ENCODE peak calls at places on chromosome 14, in ten cellular contexts. R is brain microvascular endothelial cell, M is GM12865, V is BJ, I is kidney epithelial cell, Y is GM20000, A is fibroblast of lung, J is mammary epithelial cell, S is astrocyte of the spinal cord, B is GM23338. P is an unnamed sample.

GRCh38 chr14:28742171-28742846 is 24.3 kb upstream of the FOXG1 start:
- DNase-seq in A (no peak), Y (no peak), I (no peak), S (no peak), V (no peak), J (no peak), M (no peak), R (no peak), B (no peak), P (no peak)

GRCh38 chr14:92747701-92748258 is 647 bp downstream of the LGMN start:
- DNase-seq in S (peak; percentile 27), A (no peak), V (no peak), Y (no peak), J (no peak), R (no peak), M (peak; percentile 66), I (no peak), B (peak; percentile 35), P (no peak)

GRCh38 chr14:63308723-63309317 is 9.9 kb downstream of the GPHB5 start:
- DNase-seq in S (no peak), B (peak; percentile 83), V (no peak), J (no peak), Y (peak; percentile 11), M (peak; percentile 55), R (peak; percentile 12), A (peak; percentile 28), I (no peak), P (no peak)

GRCh38 chr14:91171291-91171690 is 57.4 kb downstream of the DGLUCY start:
- DNase-seq in I (no peak), A (no peak), S (no peak), B (no peak), Y (no peak), M (no peak), R (no peak), V (no peak), J (no peak), P (no peak)

GRCh38 chr14:96235426-96235825 is 20.6 kb upstream of the BDKRB1 start:
- DNase-seq in A (no peak), R (no peak), V (no peak), B (peak; percentile 65), I (no peak), Y (no peak), M (no peak), S (no peak), J (no peak), P (no peak)

GRCh38 chr14:42214981-42215491 is 608.4 kb downstream of the LRFN5 start:
- DNase-seq in M (no peak), Y (no peak), R (peak; percentile 77), J (peak; percentile 92), V (peak; percentile 27), A (peak; percentile 85), S (peak; percentile 81), I (peak; percentile 81), B (no peak), P (peak; percentile 15)

GRCh38 chr14:80784824-80785223 is 156.7 kb downstream of the CEP128 start:
- DNase-seq in V (peak; percentile 4), A (peak; percentile 55), M (no peak), J (no peak), I (no peak), S (no peak), R (peak; percentile 1), B (no peak), Y (no peak), P (peak; percentile 15)

GRCh38 chr14:87111141-87111540 is 881.8 kb downstream of the GALC start:
- DNase-seq in I (no peak), J (no peak), B (no peak), S (no peak), R (no peak), A (no peak), Y (no peak), M (no peak), V (no peak), P (no peak)

GRCh38 chr14:32043624-32044023 is 33.5 kb upstream of the ARHGAP5 start:
- DNase-seq in J (no peak), R (no peak), V (no peak), I (no peak), A (no peak), B (no peak), M (no peak), Y (no peak), S (no peak), P (no peak)

GRCh38 chr14:87529081-87529480 is 463.9 kb downstream of the GALC start:
- DNase-seq in J (no peak), B (peak; percentile 74), I (no peak), A (no peak), S (no peak), R (no peak), Y (no peak), V (no peak), M (no peak), P (no peak)

GRCh38 chr14:32635103-32635719 is 303.5 kb upstream of the NPAS3 start:
- DNase-seq in A (peak; percentile 84), V (no peak), R (no peak), M (no peak), S (peak; percentile 74), J (peak; percentile 35), I (no peak), Y (no peak), B (no peak), P (no peak)

GRCh38 chr14:26765768-26766550 is 168.1 kb upstream of the NOVA1 start:
- DNase-seq in Y (no peak), V (no peak), I (peak; percentile 56), S (peak; percentile 92), R (peak; percentile 4), M (no peak), J (no peak), A (peak; percentile 99), B (no peak), P (peak; percentile 88)

DNA sequence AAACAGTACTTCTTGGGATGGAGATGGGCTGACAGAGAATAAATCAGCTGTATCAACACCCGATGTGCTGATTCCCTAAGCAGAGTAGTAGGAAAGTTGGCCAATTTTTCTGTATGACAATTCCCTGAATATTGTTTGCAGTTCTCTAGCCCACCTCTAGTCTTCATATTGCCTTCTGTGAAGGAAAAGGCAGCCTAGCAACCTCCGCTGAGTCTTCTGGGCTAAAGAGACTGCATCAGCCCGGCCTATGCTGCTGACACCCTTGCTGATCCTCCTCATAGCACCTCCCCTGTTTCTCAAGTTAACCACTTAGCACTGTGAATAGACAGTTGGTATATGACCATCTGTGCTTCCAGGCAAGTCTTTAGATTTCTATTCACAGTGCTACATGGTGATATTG is 161.1 kb upstream of the EGLN3 start:
- DNase-seq in V (no peak), I (no peak), M (no peak), S (no peak), R (no peak), Y (no peak), J (no peak), A (no peak), B (peak; percentile 52), P (no peak)
- TF ChIP-seq CTCF in V (no peak), I (no peak), M (no peak), S (no peak), R (no peak), Y (no peak), J (no peak), A (no peak), B (no peak), P (no peak)

GRCh38 chr14:102731871-102732800 is 45.1 kb upstream of the TRAF3 start:
- DNase-seq in I (no peak), V (no peak), M (no peak), S (no peak), Y (no peak), R (no peak), J (no peak), A (no peak), B (no peak), P (no peak)
- TF ChIP-seq CTCF in I (no peak), V (no peak), M (no peak), S (no peak), Y (no peak), R (no peak), J (no peak), A (no peak), B (no peak), P (no peak)

DNA sequence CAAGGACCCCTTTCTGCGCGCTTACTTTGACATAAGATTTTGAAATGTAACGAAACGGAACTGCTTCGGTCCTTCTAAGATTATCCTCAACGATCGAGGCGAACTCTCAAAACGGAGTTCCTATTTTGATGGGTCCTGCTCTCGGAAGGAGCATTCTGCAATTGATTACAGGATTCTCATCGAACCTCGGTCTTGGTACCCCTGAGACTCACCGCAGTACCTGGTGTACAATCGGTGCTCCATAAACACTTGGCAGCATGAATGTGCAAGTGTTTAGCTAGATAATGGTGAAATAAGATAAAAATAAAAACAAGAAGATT is 530 bp upstream of the NEMF start:
- DNase-seq in M (no peak), S (no peak), I (no peak), J (no peak), V (no peak), R (no peak), B (no peak), A (no peak), Y (no peak), P (no peak)
- TF ChIP-seq CTCF in M (no peak), S (no peak), I (no peak), J (no peak), V (no peak), R (no peak), B (no peak), A (no peak), Y (no peak), P (no peak)

GRCh38 chr14:75002392-75003249 is at the start of gene EIF2B2:
- DNase-seq in A (peak; percentile 93), R (peak; percentile 97), J (peak; percentile 99), I (peak; percentile 84), S (peak; percentile 97), M (peak; percentile 99), V (peak; percentile 86), B (peak; percentile 99), Y (peak; percentile 96), P (peak; percentile 86)
- TF ChIP-seq CTCF in A (no peak), R (peak; percentile 23), J (peak; percentile 13), I (peak; percentile 3), S (no peak), M (no peak), V (peak; percentile 16), B (peak; percentile 19), Y (no peak), P (no peak)

DNA sequence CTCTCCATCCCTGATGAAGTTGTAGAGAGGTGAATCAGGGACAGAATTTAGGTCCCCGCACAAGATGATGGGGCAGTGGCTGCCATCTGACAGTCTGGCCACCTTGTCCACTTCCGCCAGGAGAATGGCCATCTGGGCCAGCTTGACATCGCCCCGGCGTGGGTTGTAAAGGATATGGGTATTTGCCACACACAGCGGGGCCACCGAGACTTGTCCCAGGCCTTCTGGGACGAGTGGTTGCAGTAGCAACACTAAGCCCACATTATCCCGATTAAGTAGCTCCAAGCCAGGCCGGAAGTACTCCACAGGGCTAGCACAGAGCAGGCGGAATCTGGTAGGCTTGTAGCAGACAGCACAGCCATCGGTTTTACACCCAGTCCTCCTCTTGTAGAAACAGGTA is 6.2 kb downstream of the ANGEL1 start:
- DNase-seq in R (no peak), A (no peak), V (no peak), S (no peak), I (no peak), Y (no peak), J (no peak), B (no peak), M (no peak), P (no peak)
- TF ChIP-seq CTCF in R (no peak), A (no peak), V (no peak), S (no peak), I (no peak), Y (no peak), J (no peak), B (no peak), M (no peak), P (no peak)

P was measured in AG09319.